ENCODE peak calls at places on chromosomes 13 and 19, in five cellular contexts. B, D, W, T and Q are unnamed samples.

GRCh38 chr19:9801976-9802375 is 16.9 kb downstream of the FBXL12 start:
- DNase-seq in B (no peak), D (no peak), W (no peak), T (no peak), Q (no peak)

GRCh38 chr13:48492123-48493075 is 40.5 kb downstream of the RCBTB2 start:
- DNase-seq in B (peak; percentile 81), D (no peak), W (peak; percentile 64), T (peak; percentile 80), Q (no peak)

GRCh38 chr13:98826156-98826555 is 73.7 kb upstream of the SLC15A1 start:
- DNase-seq in B (no peak), D (no peak), W (no peak), T (no peak), Q (no peak)

GRCh38 chr19:7515471-7516226 is at the start of gene ZNF358:
- DNase-seq in B (peak; percentile 73), D (no peak), W (peak; percentile 51), T (peak; percentile 60), Q (no peak)

GRCh38 chr13:113657851-113658741 is at the start of gene ATP4B:
- DNase-seq in B (peak; percentile 5), D (no peak), W (no peak), T (no peak), Q (no peak)

GRCh38 chr13:94033098-94033497 is 446.4 kb downstream of the DCT start:
- DNase-seq in B (no peak), D (no peak), W (no peak), T (no peak), Q (no peak)

GRCh38 chr19:18317998-18318800 is 4.7 kb downstream of the LSM4 start:
- DNase-seq in B (peak; percentile 69), D (no peak), W (no peak), T (no peak), Q (no peak)

GRCh38 chr19:5356918-5357317 is 16.3 kb upstream of the PTPRS start:
- DNase-seq in B (no peak), D (no peak), W (no peak), T (no peak), Q (no peak)

GRCh38 chr13:20127563-20128458 is 33.0 kb downstream of the GJA3 start:
- DNase-seq in B (peak; percentile 80), D (no peak), W (peak; percentile 40), T (peak; percentile 53), Q (no peak)

GRCh38 chr13:59391696-59392095 is 772.0 kb downstream of the DIAPH3 start:
- DNase-seq in B (peak; percentile 43), D (peak; percentile 51), W (peak; percentile 70), T (peak; percentile 88), Q (peak; percentile 14)

GRCh38 chr13:83048419-83048818 is 833.9 kb downstream of the SLITRK1 start:
- DNase-seq in B (no peak), D (no peak), W (peak; percentile 25), T (peak; percentile 39), Q (no peak)

GRCh38 chr19:44876930-44877530 is 14.0 kb upstream of the TOMM40 start:
- DNase-seq in B (no peak), D (no peak), W (no peak), T (no peak), Q (no peak)

GRCh38 chr13:83780201-83780600 is 102.1 kb downstream of the SLITRK1 start:
- DNase-seq in B (no peak), D (no peak), W (peak; percentile 52), T (peak; percentile 45), Q (no peak)

GRCh38 chr19:39247701-39248664 is 673 bp downstream of the IFNL4 start:
- DNase-seq in B (no peak), D (no peak), W (no peak), T (no peak), Q (no peak)

GRCh38 chr13:67229438-67230242 is 496 bp downstream of the PCDH9 start:
- DNase-seq in B (no peak), D (no peak), W (no peak), T (no peak), Q (no peak)

GRCh38 chr19:28482221-28482620 is 730.7 kb downstream of the UQCRFS1 start:
- DNase-seq in B (no peak), D (no peak), W (no peak), T (no peak), Q (no peak)

GRCh38 chr19:48390188-48391099 is 907 bp downstream of the KDELR1 start:
- DNase-seq in B (peak; percentile 56), D (no peak), W (peak; percentile 55), T (peak; percentile 66), Q (no peak)

GRCh38 chr13:92573467-92574057 is 653.0 kb upstream of the GPC6 start:
- DNase-seq in B (no peak), D (no peak), W (peak; percentile 17), T (peak; percentile 2), Q (no peak)

GRCh38 chr13:62631614-62632013 is 1216.0 kb upstream of the PCDH20 start:
- DNase-seq in B (no peak), D (no peak), W (no peak), T (no peak), Q (no peak)

GRCh38 chr13:30802953-30803478 is 67.7 kb downstream of the ALOX5AP start:
- DNase-seq in B (peak; percentile 92), D (peak; percentile 43), W (peak; percentile 79), T (peak; percentile 84), Q (no peak)
- H3K4me3 ChIP-seq in B (peak overlapping the region; percentile 43), D (no peak overlapping the region), W (peak overlapping the region; percentile 33), T (peak overlapping the region; percentile 33), Q (peak overlapping the region; percentile 21)

GRCh38 chr19:35988824-35989223 is 6.2 kb upstream of the SDHAF1 start:
- DNase-seq in B (no peak), D (no peak), W (no peak), T (no peak), Q (no peak)

GRCh38 chr19:35987571-35987896 is 7.5 kb upstream of the SDHAF1 start:
- DNase-seq in B (no peak), D (no peak), W (no peak), T (no peak), Q (no peak)

GRCh38 chr19:35983177-35983576 is 11.8 kb upstream of the SDHAF1 start:
- DNase-seq in B (no peak), D (no peak), W (no peak), T (no peak), Q (no peak)

GRCh38 chr19:35986111-35986510 is 8.9 kb upstream of the SDHAF1 start:
- DNase-seq in B (no peak), D (no peak), W (no peak), T (no peak), Q (no peak)

DNA sequence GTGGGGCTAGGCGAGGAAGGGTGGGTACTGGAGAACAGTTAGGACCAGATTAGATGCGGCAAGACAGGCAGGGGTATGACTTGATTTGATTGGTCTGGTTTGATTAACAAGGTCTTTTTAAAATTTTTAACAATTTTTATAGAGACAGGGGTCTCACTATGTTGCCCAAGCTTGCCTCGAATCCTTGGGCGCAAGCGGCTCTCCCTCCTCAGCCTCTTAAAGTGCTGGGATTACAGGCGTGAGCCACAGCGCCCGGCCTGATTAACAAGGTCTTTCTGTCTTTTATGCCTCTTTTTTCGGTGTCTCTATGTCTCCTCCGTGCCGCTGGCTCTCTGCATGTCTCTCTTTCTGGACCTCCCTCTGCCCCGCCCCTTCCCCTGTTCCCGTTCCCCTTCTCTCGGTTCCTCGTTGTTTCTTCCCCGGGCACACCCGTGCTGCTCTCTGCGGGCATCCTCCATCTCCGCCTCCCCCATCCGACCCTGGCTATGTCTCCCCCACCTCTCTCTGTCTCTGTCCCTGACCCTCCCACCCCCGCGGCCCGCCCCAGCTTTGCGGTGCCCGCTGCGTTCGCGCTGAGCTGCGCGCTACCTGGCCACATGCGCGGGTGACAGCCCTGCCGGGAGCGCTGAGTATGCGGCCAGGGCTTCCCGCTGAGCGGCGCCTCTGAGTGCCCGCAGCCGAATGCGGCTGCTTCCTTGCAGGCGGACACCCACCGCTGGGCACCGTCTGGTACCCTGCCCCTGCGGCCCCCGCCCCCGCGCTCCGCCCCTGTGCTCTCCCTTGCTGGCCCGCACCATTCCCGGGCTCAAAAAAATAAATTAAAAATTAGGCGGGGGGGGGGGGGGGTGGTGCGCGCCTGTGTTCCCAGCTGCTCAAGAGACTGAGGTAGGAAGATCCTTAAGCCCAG is 8.1 kb upstream of the SDHAF1 start:
- DNase-seq in B (no peak), D (no peak), W (no peak), T (no peak), Q (no peak)
- H3K4me3 ChIP-seq in B (peak overlapping the region; percentile 49), D (peak overlapping the region; percentile 36), W (peak overlapping the region; percentile 9), T (peak overlapping the region; percentile 21), Q (peak overlapping the region; percentile 38)

GRCh38 chr13:21138561-21138960 is 37.8 kb downstream of the SKA3 start:
- DNase-seq in B (no peak), D (no peak), W (no peak), T (no peak), Q (peak; percentile 32)

GRCh38 chr13:21137696-21138095 is 38.7 kb downstream of the SKA3 start:
- DNase-seq in B (peak; percentile 22), D (no peak), W (peak; percentile 76), T (peak; percentile 74), Q (no peak)

GRCh38 chr13:21134475-21134874 is 41.9 kb downstream of the SKA3 start:
- DNase-seq in B (no peak), D (no peak), W (no peak), T (no peak), Q (no peak)

GRCh38 chr13:21142766-21143165 is 33.6 kb downstream of the SKA3 start:
- DNase-seq in B (no peak), D (no peak), W (no peak), T (no peak), Q (no peak)

GRCh38 chr13:21139374-21139773 is 37.0 kb downstream of the SKA3 start:
- DNase-seq in B (no peak), D (no peak), W (no peak), T (no peak), Q (no peak)
- H3K4me3 ChIP-seq in B (peak overlapping the region; percentile 74), D (no peak overlapping the region), W (peak overlapping the region; percentile 75), T (peak overlapping the region; percentile 95), Q (peak overlapping the region; percentile 73)

DNA sequence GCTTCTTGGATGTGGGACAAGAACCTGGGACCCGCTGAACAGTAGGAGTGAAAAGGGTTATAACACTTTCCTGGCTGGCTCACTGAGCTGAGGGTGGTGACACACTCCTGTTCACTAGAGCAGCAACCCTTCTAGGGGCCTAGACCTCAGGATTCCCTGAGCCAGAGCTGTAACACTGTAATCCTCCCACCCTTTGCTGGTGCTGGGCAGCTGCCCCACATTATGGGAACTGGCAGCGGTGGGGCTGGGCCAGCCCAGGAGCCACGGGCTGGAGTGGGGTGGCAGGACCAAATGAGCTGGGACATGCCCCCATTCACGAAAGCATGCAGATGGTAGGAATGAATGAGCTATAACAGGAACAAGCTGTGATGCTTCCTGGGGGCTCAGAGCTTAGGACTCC is 110.6 kb downstream of the B3GLCT start:
- DNase-seq in B (no peak), D (no peak), W (no peak), T (no peak), Q (no peak)
- H3K4me3 ChIP-seq in B (no peak overlapping the region), D (no peak overlapping the region), W (no peak overlapping the region), T (no peak overlapping the region), Q (no peak overlapping the region)

GRCh38 chr19:41305923-41306322 is 4.0 kb upstream of the CCDC97 start:
- DNase-seq in B (peak; percentile 19), D (no peak), W (no peak), T (no peak), Q (no peak)
- H3K4me3 ChIP-seq in B (no peak overlapping the region), D (no peak overlapping the region), W (no peak overlapping the region), T (no peak overlapping the region), Q (no peak overlapping the region)

GRCh38 chr19:6498294-6499036 is 3.6 kb downstream of the TUBB4A start:
- DNase-seq in B (no peak), D (no peak), W (no peak), T (no peak), Q (no peak)
- H3K4me3 ChIP-seq in B (no peak overlapping the region), D (no peak overlapping the region), W (no peak overlapping the region), T (no peak overlapping the region), Q (no peak overlapping the region)